ENCODE peak calls at places on chromosome 21, in ten cellular contexts. One of them, this sample, is unnamed.

GRCh38 chr21:21029159-21029558 is 30.9 kb downstream of the NCAM2 start:
- DNase-seq in GM10248: no peak
- DNase-seq in GM23338: peak
- DNase-seq in fibroblast of lung: peak
- DNase-seq in MM.1S: no peak
- DNase-seq in dorsolateral prefrontal cortex: no peak
- DNase-seq in Calu3: no peak
- DNase-seq in mesothelial cell of epicardium: no peak
- DNase-seq in HFF-Myc: no peak
- DNase-seq in neural crest cell: no peak
- DNase-seq in this sample: no peak

GRCh38 chr21:32332463-32332951 is 33.9 kb downstream of the MRAP start:
- DNase-seq in GM10248: no peak
- DNase-seq in GM23338: no peak
- DNase-seq in fibroblast of lung: no peak
- DNase-seq in MM.1S: no peak
- DNase-seq in dorsolateral prefrontal cortex: no peak
- DNase-seq in Calu3: no peak
- DNase-seq in mesothelial cell of epicardium: no peak
- DNase-seq in HFF-Myc: no peak
- DNase-seq in neural crest cell: no peak
- DNase-seq in this sample: no peak

GRCh38 chr21:45950740-45951515 is 30.6 kb upstream of the COL6A1 start:
- DNase-seq in GM10248: no peak
- DNase-seq in GM23338: no peak
- DNase-seq in fibroblast of lung: peak
- DNase-seq in MM.1S: no peak
- DNase-seq in dorsolateral prefrontal cortex: no peak
- DNase-seq in Calu3: peak
- DNase-seq in mesothelial cell of epicardium: no peak
- DNase-seq in HFF-Myc: no peak
- DNase-seq in neural crest cell: no peak
- DNase-seq in this sample: no peak

GRCh38 chr21:33266784-33267135 is 593 bp downstream of the IL10RB start:
- DNase-seq in GM10248: peak
- DNase-seq in GM23338: no peak
- DNase-seq in fibroblast of lung: no peak
- DNase-seq in MM.1S: peak
- DNase-seq in dorsolateral prefrontal cortex: no peak
- DNase-seq in Calu3: no peak
- DNase-seq in mesothelial cell of epicardium: no peak
- DNase-seq in HFF-Myc: no peak
- DNase-seq in neural crest cell: no peak
- DNase-seq in this sample: no peak

GRCh38 chr21:44353200-44353970 is at the start of gene TRPM2:
- DNase-seq in GM10248: peak
- DNase-seq in GM23338: no peak
- DNase-seq in fibroblast of lung: peak
- DNase-seq in MM.1S: no peak
- DNase-seq in dorsolateral prefrontal cortex: no peak
- DNase-seq in Calu3: no peak
- DNase-seq in mesothelial cell of epicardium: no peak
- DNase-seq in HFF-Myc: no peak
- DNase-seq in neural crest cell: no peak
- DNase-seq in this sample: no peak

GRCh38 chr21:32414579-32415358 is 2.3 kb downstream of the EVA1C start:
- DNase-seq in GM10248: no peak
- DNase-seq in GM23338: no peak
- DNase-seq in fibroblast of lung: peak
- DNase-seq in MM.1S: no peak
- DNase-seq in dorsolateral prefrontal cortex: no peak
- DNase-seq in Calu3: peak
- DNase-seq in mesothelial cell of epicardium: no peak
- DNase-seq in HFF-Myc: no peak
- DNase-seq in neural crest cell: no peak
- DNase-seq in this sample: no peak

GRCh38 chr21:43632373-43632905 is 26.8 kb downstream of the HSF2BP start:
- DNase-seq in GM10248: no peak
- DNase-seq in GM23338: no peak
- DNase-seq in fibroblast of lung: no peak
- DNase-seq in MM.1S: no peak
- DNase-seq in dorsolateral prefrontal cortex: no peak
- DNase-seq in Calu3: no peak
- DNase-seq in mesothelial cell of epicardium: no peak
- DNase-seq in HFF-Myc: no peak
- DNase-seq in neural crest cell: no peak
- DNase-seq in this sample: no peak

GRCh38 chr21:28518620-28519019 is 474.1 kb downstream of the LTN1 start:
- DNase-seq in GM10248: no peak
- DNase-seq in GM23338: no peak
- DNase-seq in fibroblast of lung: no peak
- DNase-seq in MM.1S: no peak
- DNase-seq in dorsolateral prefrontal cortex: no peak
- DNase-seq in Calu3: no peak
- DNase-seq in mesothelial cell of epicardium: no peak
- DNase-seq in HFF-Myc: no peak
- DNase-seq in neural crest cell: no peak
- DNase-seq in this sample: no peak

GRCh38 chr21:41048636-41049035 is 119.3 kb upstream of the BACE2 start:
- DNase-seq in GM10248: peak
- DNase-seq in GM23338: no peak
- DNase-seq in fibroblast of lung: no peak
- DNase-seq in MM.1S: no peak
- DNase-seq in dorsolateral prefrontal cortex: no peak
- DNase-seq in Calu3: no peak
- DNase-seq in mesothelial cell of epicardium: no peak
- DNase-seq in HFF-Myc: no peak
- DNase-seq in neural crest cell: no peak
- DNase-seq in this sample: no peak

GRCh38 chr21:41045534-41046268 is 122.3 kb upstream of the BACE2 start:
- DNase-seq in GM10248: no peak
- DNase-seq in GM23338: peak
- DNase-seq in fibroblast of lung: no peak
- DNase-seq in MM.1S: no peak
- DNase-seq in dorsolateral prefrontal cortex: peak
- DNase-seq in Calu3: peak
- DNase-seq in mesothelial cell of epicardium: no peak
- DNase-seq in HFF-Myc: no peak
- DNase-seq in neural crest cell: peak
- DNase-seq in this sample: no peak

GRCh38 chr21:41048141-41048540 is 119.8 kb upstream of the BACE2 start:
- DNase-seq in GM10248: no peak
- DNase-seq in GM23338: no peak
- DNase-seq in fibroblast of lung: no peak
- DNase-seq in MM.1S: no peak
- DNase-seq in dorsolateral prefrontal cortex: no peak
- DNase-seq in Calu3: no peak
- DNase-seq in mesothelial cell of epicardium: no peak
- DNase-seq in HFF-Myc: no peak
- DNase-seq in neural crest cell: no peak
- DNase-seq in this sample: no peak

GRCh38 chr21:41043008-41043407 is 125.0 kb upstream of the BACE2 start:
- DNase-seq in GM10248: no peak
- DNase-seq in GM23338: peak
- DNase-seq in fibroblast of lung: no peak
- DNase-seq in MM.1S: no peak
- DNase-seq in dorsolateral prefrontal cortex: no peak
- DNase-seq in Calu3: no peak
- DNase-seq in mesothelial cell of epicardium: no peak
- DNase-seq in HFF-Myc: no peak
- DNase-seq in neural crest cell: no peak
- DNase-seq in this sample: no peak
- TF ChIP-seq CTCF in GM10248: no peak
- TF ChIP-seq CTCF in GM23338: peak
- TF ChIP-seq CTCF in fibroblast of lung: no peak
- TF ChIP-seq CTCF in MM.1S: peak
- TF ChIP-seq CTCF in dorsolateral prefrontal cortex: no peak
- TF ChIP-seq CTCF in Calu3: no peak
- TF ChIP-seq CTCF in mesothelial cell of epicardium: no peak
- TF ChIP-seq CTCF in HFF-Myc: peak
- TF ChIP-seq CTCF in neural crest cell: peak
- TF ChIP-seq CTCF in this sample: no peak

GRCh38 chr21:41769106-41769505 is 2.3 kb upstream of the RIPK4 start:
- DNase-seq in GM10248: no peak
- DNase-seq in GM23338: no peak
- DNase-seq in fibroblast of lung: no peak
- DNase-seq in MM.1S: no peak
- DNase-seq in dorsolateral prefrontal cortex: no peak
- DNase-seq in Calu3: no peak
- DNase-seq in mesothelial cell of epicardium: no peak
- DNase-seq in HFF-Myc: no peak
- DNase-seq in neural crest cell: no peak
- DNase-seq in this sample: no peak

GRCh38 chr21:41767606-41768370 is 936 bp upstream of the RIPK4 start:
- DNase-seq in GM10248: no peak
- DNase-seq in GM23338: peak
- DNase-seq in fibroblast of lung: no peak
- DNase-seq in MM.1S: no peak
- DNase-seq in dorsolateral prefrontal cortex: no peak
- DNase-seq in Calu3: no peak
- DNase-seq in mesothelial cell of epicardium: no peak
- DNase-seq in HFF-Myc: no peak
- DNase-seq in neural crest cell: no peak
- DNase-seq in this sample: no peak

GRCh38 chr21:41769521-41769920 is 2.7 kb upstream of the RIPK4 start:
- DNase-seq in GM10248: no peak
- DNase-seq in GM23338: no peak
- DNase-seq in fibroblast of lung: no peak
- DNase-seq in MM.1S: no peak
- DNase-seq in dorsolateral prefrontal cortex: no peak
- DNase-seq in Calu3: no peak
- DNase-seq in mesothelial cell of epicardium: no peak
- DNase-seq in HFF-Myc: no peak
- DNase-seq in neural crest cell: no peak
- DNase-seq in this sample: no peak

GRCh38 chr21:41769933-41770332 is 3.1 kb upstream of the RIPK4 start:
- DNase-seq in GM10248: no peak
- DNase-seq in GM23338: no peak
- DNase-seq in fibroblast of lung: no peak
- DNase-seq in MM.1S: no peak
- DNase-seq in dorsolateral prefrontal cortex: no peak
- DNase-seq in Calu3: no peak
- DNase-seq in mesothelial cell of epicardium: no peak
- DNase-seq in HFF-Myc: no peak
- DNase-seq in neural crest cell: no peak
- DNase-seq in this sample: no peak

DNA sequence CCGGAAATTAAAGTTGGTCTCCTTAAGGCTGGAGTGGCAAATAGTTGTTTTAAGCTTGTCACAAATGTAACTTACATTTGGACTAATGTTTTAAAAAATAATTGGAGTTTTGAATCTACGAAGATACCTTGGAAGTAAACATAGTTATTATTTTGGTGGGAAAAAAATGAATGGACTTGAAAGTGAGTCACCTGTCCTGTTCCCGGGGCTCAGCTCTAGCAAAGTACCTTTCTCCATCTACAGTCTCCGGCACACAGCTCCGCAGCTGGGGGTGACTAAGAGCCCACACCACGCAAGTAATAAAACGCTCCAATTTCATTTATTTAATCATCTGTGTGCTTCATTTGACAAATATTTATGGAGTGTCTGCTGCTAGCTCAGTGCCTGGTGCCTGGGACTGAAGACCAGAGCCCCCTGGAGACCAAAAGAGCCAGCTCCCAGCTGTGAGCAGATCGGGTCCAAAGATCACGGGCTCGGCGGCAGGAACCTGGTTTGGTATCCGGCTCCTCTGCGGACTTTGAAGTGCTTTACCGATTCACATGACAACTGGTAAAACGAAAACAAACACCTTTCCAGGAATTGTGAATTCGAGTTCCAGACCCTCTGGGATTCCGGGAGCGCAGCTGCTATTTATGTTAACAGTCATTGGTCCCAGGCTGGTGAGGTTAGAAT is 1.7 kb upstream of the RIPK4 start:
- DNase-seq in GM10248: no peak
- DNase-seq in GM23338: peak
- DNase-seq in fibroblast of lung: peak
- DNase-seq in MM.1S: no peak
- DNase-seq in dorsolateral prefrontal cortex: no peak
- DNase-seq in Calu3: peak
- DNase-seq in mesothelial cell of epicardium: no peak
- DNase-seq in HFF-Myc: no peak
- DNase-seq in neural crest cell: no peak
- DNase-seq in this sample: no peak
- TF ChIP-seq CTCF in GM10248: no peak
- TF ChIP-seq CTCF in GM23338: peak
- TF ChIP-seq CTCF in fibroblast of lung: peak
- TF ChIP-seq CTCF in MM.1S: peak
- TF ChIP-seq CTCF in dorsolateral prefrontal cortex: no peak
- TF ChIP-seq CTCF in Calu3: peak
- TF ChIP-seq CTCF in mesothelial cell of epicardium: no peak
- TF ChIP-seq CTCF in HFF-Myc: peak
- TF ChIP-seq CTCF in neural crest cell: peak
- TF ChIP-seq CTCF in this sample: no peak

DNA sequence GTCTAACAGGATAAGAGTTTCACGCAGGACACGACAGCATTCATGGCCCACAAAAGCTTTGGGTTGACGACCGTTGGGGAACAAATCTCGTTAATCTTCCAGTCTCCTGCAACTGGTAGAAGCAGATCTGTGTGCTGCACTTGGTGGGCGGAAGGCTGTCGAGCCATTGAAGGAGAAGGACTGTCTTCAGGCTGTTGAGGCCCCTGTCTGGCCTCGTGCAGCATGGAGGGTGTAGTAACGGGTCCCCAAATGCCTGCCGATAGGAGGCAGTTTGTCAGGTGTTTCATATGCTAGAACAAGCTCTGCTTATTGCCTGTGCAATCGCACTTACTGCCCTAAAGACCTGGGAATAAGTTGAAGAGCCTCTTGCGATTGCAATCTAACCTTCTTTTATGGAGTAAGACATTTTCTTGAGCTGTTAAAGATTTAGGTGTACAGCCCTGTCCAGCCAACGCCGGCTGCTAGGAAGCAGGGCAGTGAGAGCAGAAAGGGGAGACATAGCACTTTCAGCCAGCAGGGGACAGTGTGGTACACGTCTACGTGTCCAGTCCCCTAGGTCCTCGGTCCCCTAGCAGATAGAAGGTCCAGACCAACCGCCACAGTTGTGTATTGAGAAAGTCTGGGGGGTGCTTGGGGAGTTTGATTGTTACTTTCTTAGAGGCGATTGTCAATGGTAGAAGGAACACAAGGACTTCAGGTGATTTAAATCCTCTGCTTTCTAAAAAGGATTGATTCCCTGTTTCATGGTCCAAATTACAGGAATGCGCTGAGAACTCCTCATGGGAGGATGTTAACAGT is 102.3 kb upstream of the TMPRSS2 start:
- DNase-seq in GM10248: peak
- DNase-seq in GM23338: peak
- DNase-seq in fibroblast of lung: peak
- DNase-seq in MM.1S: peak
- DNase-seq in dorsolateral prefrontal cortex: no peak
- DNase-seq in Calu3: peak
- DNase-seq in mesothelial cell of epicardium: no peak
- DNase-seq in HFF-Myc: no peak
- DNase-seq in neural crest cell: peak
- DNase-seq in this sample: no peak
- TF ChIP-seq CTCF in GM10248: peak
- TF ChIP-seq CTCF in GM23338: peak
- TF ChIP-seq CTCF in fibroblast of lung: peak
- TF ChIP-seq CTCF in MM.1S: peak
- TF ChIP-seq CTCF in dorsolateral prefrontal cortex: peak
- TF ChIP-seq CTCF in Calu3: peak
- TF ChIP-seq CTCF in mesothelial cell of epicardium: peak
- TF ChIP-seq CTCF in HFF-Myc: peak
- TF ChIP-seq CTCF in neural crest cell: peak
- TF ChIP-seq CTCF in this sample: no peak

GRCh38 chr21:39185157-39185556 is 1.9 kb upstream of the PSMG1 start:
- DNase-seq in GM10248: no peak
- DNase-seq in GM23338: no peak
- DNase-seq in fibroblast of lung: no peak
- DNase-seq in MM.1S: no peak
- DNase-seq in dorsolateral prefrontal cortex: no peak
- DNase-seq in Calu3: no peak
- DNase-seq in mesothelial cell of epicardium: no peak
- DNase-seq in HFF-Myc: no peak
- DNase-seq in neural crest cell: no peak
- DNase-seq in this sample: no peak
- TF ChIP-seq CTCF in GM10248: no peak
- TF ChIP-seq CTCF in GM23338: no peak
- TF ChIP-seq CTCF in fibroblast of lung: no peak
- TF ChIP-seq CTCF in MM.1S: no peak
- TF ChIP-seq CTCF in dorsolateral prefrontal cortex: no peak
- TF ChIP-seq CTCF in Calu3: no peak
- TF ChIP-seq CTCF in mesothelial cell of epicardium: no peak
- TF ChIP-seq CTCF in HFF-Myc: no peak
- TF ChIP-seq CTCF in neural crest cell: no peak
- TF ChIP-seq CTCF in this sample: no peak

This sample was measured in activated B cell treated with CpG ODN at 0.5 μM for 24 hours.